ENCODE peak calls at places on chromosomes 12 and 14, in six cellular contexts. G is left ventricle myocardium inferior; I is stimulated activated CD4-positive, alpha-beta T cell treated with anti-CD3 and anti-CD28 coated beads, Interleukin-1b, Interleukin-23, amount 100 ng/mL, for 1 hour; H is stimulated activated naive CD8-positive, alpha-beta T cell treated with anti-CD3 and anti-CD28 coated beads, Interleukin-15, Interleukin-2, amounts not matched to agents 100 U/mL and 50 U/mL, for 24 hours; C is psoas muscle; U is glutamatergic neuron. Z is an unnamed sample.

GRCh38 chr14:100769035-100769939 is 42.6 kb downstream of the DLK1 start:
- DNase-seq in I (no peak), G (no peak), H (no peak), C (peak; percentile 23), U (no peak), Z (no peak)

GRCh38 chr12:6224550-6224949 is 24.4 kb downstream of the CD9 start:
- DNase-seq in H (no peak), I (no peak), G (no peak), C (peak; percentile 76), U (no peak), Z (peak; percentile 87)

GRCh38 chr14:32075636-32076277 is 1.3 kb upstream of the ARHGAP5 start:
- DNase-seq in H (no peak), C (no peak), G (peak; percentile 53), I (no peak), U (peak; percentile 52), Z (peak; percentile 61)

GRCh38 chr12:9883175-9883574 is 1.9 kb downstream of the KLRF2 start:
- DNase-seq in H (no peak), U (no peak), G (no peak), C (no peak), I (no peak), Z (no peak)

GRCh38 chr12:31521972-31522371 is 69.0 kb downstream of the DENND5B start:
- DNase-seq in G (no peak), C (no peak), U (no peak), H (no peak), I (no peak), Z (no peak)

GRCh38 chr12:19846561-19846960 is 407.3 kb downstream of the AEBP2 start:
- DNase-seq in H (no peak), I (no peak), U (no peak), G (no peak), C (no peak), Z (no peak)

GRCh38 chr14:102777711-102778615 is 714 bp downstream of the TRAF3 start:
- DNase-seq in H (peak; percentile 39), U (no peak), C (no peak), I (no peak), G (peak; percentile 28), Z (no peak)

GRCh38 chr14:71089974-71090373 is 182.7 kb downstream of the PCNX1 start:
- DNase-seq in H (no peak), U (no peak), C (no peak), G (no peak), I (no peak), Z (no peak)

GRCh38 chr12:63917864-63918742 is 73.6 kb downstream of the SRGAP1 start:
- DNase-seq in I (no peak), U (peak; percentile 23), G (no peak), H (no peak), C (no peak), Z (no peak)

GRCh38 chr12:100823988-100824387 is 29.4 kb downstream of the ANO4 start:
- DNase-seq in U (no peak), G (no peak), H (no peak), I (no peak), C (no peak), Z (no peak)

GRCh38 chr14:90795744-90796143 is 20.5 kb downstream of the TTC7B start:
- DNase-seq in C (peak; percentile 16), H (no peak), I (no peak), G (no peak), U (peak; percentile 47), Z (no peak)

GRCh38 chr14:95519699-95520098 is 3.2 kb upstream of the SYNE3 start:
- DNase-seq in C (peak; percentile 86), I (peak; percentile 41), U (no peak), H (peak; percentile 75), G (peak; percentile 78), Z (no peak)

GRCh38 chr12:91109148-91109564 is 2.1 kb downstream of the LUM start:
- DNase-seq in C (peak; percentile 76), I (no peak), U (peak; percentile 83), G (peak; percentile 81), H (peak; percentile 65), Z (no peak)

GRCh38 chr12:116533343-116534248 is 25.6 kb upstream of the MAP1LC3B2 start:
- DNase-seq in G (peak; percentile 71), H (peak; percentile 87), U (peak; percentile 89), I (peak; percentile 41), C (peak; percentile 80), Z (peak; percentile 65)

GRCh38 chr14:96772929-96773328 is 24.3 kb upstream of the VRK1 start:
- DNase-seq in I (no peak), C (no peak), H (no peak), U (no peak), G (no peak), Z (no peak)

GRCh38 chr12:2294651-2295475 is 242.1 kb downstream of the CACNA1C start:
- DNase-seq in U (no peak), C (no peak), I (no peak), G (no peak), H (peak; percentile 19), Z (no peak)

GRCh38 chr12:106309671-106310313 is 7.3 kb downstream of the TCP11L2 start:
- DNase-seq in U (no peak), G (no peak), C (peak; percentile 54), I (no peak), H (no peak), Z (no peak)

GRCh38 chr12:55743131-55743921 is 404 bp downstream of the GDF11 start:
- DNase-seq in G (peak; percentile 45), U (peak; percentile 78), I (no peak), H (peak; percentile 65), C (peak; percentile 79), Z (no peak)

GRCh38 chr14:50225067-50225973 is 6.1 kb downstream of the SOS2 start:
- DNase-seq in C (no peak), H (no peak), G (no peak), I (no peak), U (no peak), Z (no peak)

GRCh38 chr12:54300732-54301427 is at the start of gene NFE2:
- DNase-seq in C (peak; percentile 74), U (peak; percentile 80), I (no peak), G (peak; percentile 37), H (peak; percentile 47), Z (no peak)

GRCh38 chr12:76720068-76720467 is 43.8 kb upstream of the ZDHHC17 start:
- DNase-seq in G (no peak), U (no peak), H (no peak), C (no peak), I (no peak), Z (no peak)

GRCh38 chr12:94535614-94535932 is 75.9 kb upstream of the CEP83 start:
- DNase-seq in U (peak; percentile 39), I (no peak), H (no peak), G (no peak), C (no peak), Z (no peak)

GRCh38 chr12:109773384-109774011 is 59.7 kb downstream of the TRPV4 start:
- DNase-seq in G (no peak), C (peak; percentile 64), H (no peak), I (no peak), U (no peak), Z (no peak)

GRCh38 chr14:54785778-54786160 is 116.9 kb downstream of the GCH1 start:
- DNase-seq in I (no peak), U (no peak), H (no peak), G (no peak), C (no peak), Z (no peak)

GRCh38 chr14:101199028-101199770 is 295.7 kb upstream of the RTL1 start:
- DNase-seq in C (peak; percentile 19), H (no peak), G (no peak), U (no peak), I (no peak), Z (no peak)

GRCh38 chr14:68669101-68669500 is 123.8 kb downstream of the ZFP36L1 start:
- DNase-seq in H (no peak), I (no peak), G (no peak), C (no peak), U (no peak), Z (no peak)